ENCODE peak calls at places on chromosomes 5 and 9, in ten cellular contexts. E, M, B, Z, X, G, L, A, S and F are unnamed samples.

GRCh38 chr5:126912607-126913006 is 117.8 kb downstream of the MARCHF3 start:
- DNase-seq in E (no peak), M (no peak), B (no peak), Z (no peak), X (no peak), G (no peak), L (no peak), A (no peak), S (no peak), F (no peak)

GRCh38 chr5:160500776-160501175 is 79.1 kb downstream of the PTTG1 start:
- DNase-seq in E (no peak), M (no peak), B (no peak), Z (no peak), X (peak), G (no peak), L (no peak), A (no peak), S (no peak), F (no peak)

GRCh38 chr9:4615251-4615650 is 46.8 kb upstream of the PLPP6 start:
- DNase-seq in E (no peak), M (no peak), B (no peak), Z (no peak), X (no peak), G (no peak), L (no peak), A (no peak), S (no peak), F (no peak)

GRCh38 chr5:100841358-100842076 is 61.6 kb downstream of the ST8SIA4 start:
- DNase-seq in E (no peak), M (no peak), B (no peak), Z (no peak), X (no peak), G (no peak), L (no peak), A (no peak), S (no peak), F (no peak)

GRCh38 chr5:66680227-66680626 is 84.0 kb downstream of the MAST4 start:
- DNase-seq in E (no peak), M (no peak), B (no peak), Z (no peak), X (no peak), G (no peak), L (no peak), A (no peak), S (no peak), F (no peak)

GRCh38 chr9:126461608-126462007 is 135.0 kb downstream of the MVB12B start:
- DNase-seq in E (no peak), M (peak), B (no peak), Z (no peak), X (no peak), G (no peak), L (no peak), A (no peak), S (no peak), F (no peak)

GRCh38 chr5:74641014-74641777 is 668 bp upstream of the ENC1 start:
- DNase-seq in E (peak), M (peak), B (peak), Z (peak), X (peak), G (peak), L (peak), A (peak), S (peak), F (peak)

GRCh38 chr5:30401479-30402058 is 791.9 kb upstream of the CDH6 start:
- DNase-seq in E (peak), M (peak), B (no peak), Z (peak), X (peak), G (peak), L (no peak), A (no peak), S (no peak), F (no peak)

GRCh38 chr9:87137718-87138117 is 190.4 kb upstream of the GAS1 start:
- DNase-seq in E (no peak), M (no peak), B (no peak), Z (no peak), X (no peak), G (no peak), L (no peak), A (no peak), S (no peak), F (no peak)

GRCh38 chr5:168549554-168549953 is 20.4 kb downstream of the FBLL1 start:
- DNase-seq in E (no peak), M (no peak), B (no peak), Z (no peak), X (no peak), G (no peak), L (no peak), A (no peak), S (no peak), F (no peak)
- H3K27ac ChIP-seq in E (no peak), M (no peak), B (no peak), Z (no peak), X (no peak), G (no peak), L (no peak), A (no peak), S (no peak), F (no peak)

DNA sequence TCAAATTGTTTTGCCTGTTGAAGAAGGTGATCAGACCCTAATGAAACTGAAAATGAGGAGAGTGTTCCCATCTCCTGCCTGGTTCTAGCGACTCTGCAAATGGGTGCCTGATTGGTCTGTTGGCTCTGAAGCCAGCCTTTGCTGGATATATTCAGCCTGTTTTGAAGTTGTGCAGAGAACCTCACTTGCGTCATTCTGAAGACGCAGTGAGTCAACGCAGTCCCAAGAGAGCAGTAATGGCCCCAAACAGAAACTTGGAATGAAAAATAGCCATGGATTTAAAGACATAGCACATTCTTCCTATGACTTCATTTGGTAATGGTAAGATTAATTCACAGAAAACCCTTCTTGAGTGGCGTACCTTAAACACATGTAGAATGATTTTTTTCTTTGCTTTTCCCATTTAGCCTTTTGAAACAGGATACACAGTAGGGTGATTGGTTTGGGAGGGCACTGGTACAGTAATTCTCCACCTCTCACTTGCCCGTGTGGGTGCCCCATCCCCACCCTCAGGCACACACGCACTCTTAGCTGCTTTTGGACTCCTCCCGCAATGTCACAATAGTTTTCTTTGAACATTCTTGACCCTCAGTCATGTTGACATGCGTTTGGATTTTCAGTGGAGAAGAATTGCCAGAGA is 54.1 kb upstream of the ABL1 start:
- DNase-seq in E (peak), M (peak), B (peak), Z (no peak), X (peak), G (no peak), L (peak), A (peak), S (peak), F (no peak)
- TF ChIP-seq POLR2A in E (peak), M (peak), B (peak), Z (no peak), X (peak), G (no peak), L (no peak), A (no peak), S (peak), F (peak)

GRCh38 chr9:108271646-108272349 is 584.0 kb downstream of the ACTL7B start:
- DNase-seq in E (peak), M (peak), B (no peak), Z (peak), X (no peak), G (peak), L (peak), A (no peak), S (no peak), F (no peak)
- H3K27ac ChIP-seq in E (peak), M (no peak), B (peak), Z (no peak), X (peak), G (peak), L (peak), A (peak), S (peak), F (peak)

GRCh38 chr9:35072461-35073275 is at the start of gene VCP:
- DNase-seq in E (peak), M (peak), B (peak), Z (peak), X (peak), G (peak), L (peak), A (peak), S (peak), F (peak)

GRCh38 chr9:35074141-35074540 is 1.7 kb upstream of the VCP start:
- DNase-seq in E (no peak), M (no peak), B (no peak), Z (no peak), X (no peak), G (no peak), L (no peak), A (no peak), S (no peak), F (no peak)

GRCh38 chr9:35073276-35073607 is 817 bp upstream of the VCP start:
- DNase-seq in E (no peak), M (no peak), B (no peak), Z (no peak), X (no peak), G (no peak), L (no peak), A (no peak), S (no peak), F (no peak)

GRCh38 chr9:35070823-35071813 is 1.3 kb downstream of the VCP start:
- DNase-seq in E (no peak), M (peak), B (peak), Z (no peak), X (peak), G (peak), L (no peak), A (peak), S (no peak), F (no peak)

GRCh38 chr9:35071814-35072460 is 488 bp downstream of the VCP start:
- DNase-seq in E (peak), M (peak), B (peak), Z (peak), X (peak), G (peak), L (peak), A (peak), S (peak), F (peak)
- TF ChIP-seq POLR2A in E (no peak), M (no peak), B (peak), Z (no peak), X (no peak), G (no peak), L (no peak), A (no peak), S (peak), F (no peak)

DNA sequence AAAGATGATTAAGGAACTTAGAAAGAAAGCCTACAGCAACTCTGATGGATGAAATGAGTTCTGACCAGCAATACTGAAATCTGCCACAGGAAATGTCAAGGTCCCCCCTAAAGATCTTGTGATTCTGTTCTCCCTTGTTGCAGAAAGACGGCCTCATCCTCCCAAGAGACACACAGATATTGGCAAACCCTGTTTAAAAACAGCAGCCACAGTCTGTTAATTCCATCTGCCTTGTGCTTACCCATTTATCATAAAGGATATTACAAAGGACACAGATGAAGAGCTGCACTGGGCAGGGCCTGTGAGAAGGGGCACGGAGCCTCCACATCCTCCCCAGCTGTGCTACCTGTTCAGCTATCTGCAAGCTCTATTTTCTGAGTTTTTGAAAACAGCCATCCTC is 15.2 kb downstream of the RAPGEF1 start:
- DNase-seq in E (no peak), M (no peak), B (no peak), Z (no peak), X (no peak), G (no peak), L (no peak), A (no peak), S (no peak), F (no peak)
- H3K27ac ChIP-seq in E (no peak), M (no peak), B (peak), Z (no peak), X (peak), G (no peak), L (no peak), A (no peak), S (no peak), F (no peak)

DNA sequence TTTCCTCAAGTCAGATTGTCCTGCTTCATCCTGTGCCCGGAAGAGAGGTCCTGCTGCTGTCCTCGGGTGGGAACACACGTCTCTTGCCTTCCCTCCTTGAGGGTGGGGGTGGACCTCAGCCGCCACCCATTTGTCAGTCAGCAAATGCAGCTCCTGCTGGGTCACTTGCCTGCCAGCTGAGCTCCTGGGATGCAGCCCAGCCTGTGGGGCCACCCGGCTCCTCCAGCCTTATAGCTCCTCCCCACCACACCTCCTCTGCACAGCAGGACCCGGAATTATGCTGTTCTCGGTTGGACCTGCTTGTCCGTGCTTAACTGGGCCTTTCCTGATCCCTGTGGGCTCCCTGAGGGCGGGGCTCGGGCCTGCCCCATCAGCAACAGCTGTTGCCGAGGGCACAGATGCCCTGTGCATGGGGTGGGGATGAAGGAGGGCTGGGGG is 52.7 kb downstream of the RXRA start:
- DNase-seq in E (peak), M (peak), B (peak), Z (no peak), X (peak), G (peak), L (peak), A (peak), S (peak), F (no peak)
- TF ChIP-seq POLR2A in E (no peak), M (no peak), B (peak), Z (no peak), X (peak), G (no peak), L (no peak), A (no peak), S (no peak), F (no peak)

DNA sequence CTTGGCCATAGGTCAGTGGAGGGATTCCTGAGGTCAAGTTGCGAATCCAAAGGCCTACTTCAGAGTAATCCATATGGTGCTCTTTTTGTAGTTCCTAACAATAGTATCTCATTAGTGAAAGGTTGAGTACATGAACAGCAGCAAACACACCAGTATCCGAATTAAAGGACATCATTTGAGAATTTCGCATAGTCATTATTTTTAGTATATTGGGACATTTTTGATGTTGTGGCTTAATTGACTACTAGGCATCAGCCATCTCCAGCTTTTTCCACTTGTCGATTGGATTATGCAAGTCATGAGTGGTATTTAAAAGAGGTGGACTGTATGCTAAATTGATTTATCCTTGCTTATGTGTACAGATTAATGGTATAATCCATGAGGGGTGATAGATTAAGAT is 23.7 kb downstream of the MAP3K1 start:
- DNase-seq in E (no peak), M (no peak), B (no peak), Z (no peak), X (no peak), G (no peak), L (no peak), A (no peak), S (no peak), F (no peak)
- H3K27ac ChIP-seq in E (peak), M (no peak), B (peak), Z (no peak), X (peak), G (no peak), L (peak), A (peak), S (peak), F (peak)

GRCh38 chr5:150153957-150154617 is 1.6 kb downstream of the PDGFRB start:
- DNase-seq in E (no peak), M (no peak), B (no peak), Z (peak), X (no peak), G (no peak), L (no peak), A (no peak), S (no peak), F (no peak)
- TF ChIP-seq POLR2A in E (peak), M (peak), B (no peak), Z (no peak), X (no peak), G (no peak), L (no peak), A (no peak), S (no peak), F (no peak)

DNA sequence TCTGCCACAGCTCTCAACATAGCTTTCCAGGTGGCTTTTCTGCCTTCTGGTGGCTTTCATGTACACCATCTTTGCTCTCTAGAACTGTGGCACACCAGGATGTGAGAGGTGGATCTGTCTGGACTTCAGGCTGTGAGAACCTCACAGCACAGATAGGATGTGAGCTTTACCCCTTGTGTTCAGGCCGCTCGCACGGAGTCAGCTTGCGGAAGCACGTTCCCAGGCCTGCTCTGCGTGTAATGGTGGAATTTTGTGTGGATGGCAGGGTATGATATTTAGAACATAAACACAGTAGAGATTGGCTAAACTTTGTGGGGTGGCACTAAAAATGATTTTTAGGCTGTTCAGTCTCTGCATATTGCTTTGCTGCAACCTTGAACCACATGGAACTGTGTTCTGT is 250.5 kb downstream of the FANCC start:
- DNase-seq in E (no peak), M (no peak), B (no peak), Z (no peak), X (no peak), G (no peak), L (no peak), A (no peak), S (no peak), F (no peak)
- H3K27ac ChIP-seq in E (peak), M (no peak), B (peak), Z (peak), X (no peak), G (peak), L (peak), A (no peak), S (peak), F (no peak)